ENCODE peak calls at places on chromosomes 4 and X, in nine cellular contexts. F is psoas muscle; W is right atrium auricular region; G is CD8-positive, alpha-beta T cell; U is breast epithelium; L is left ventricle myocardium inferior; B is lung; K is uterus; P is BE2C. X is an unnamed sample.

GRCh38 chrX:113986427-113986826 is 597.5 kb upstream of the HTR2C start:
- DNase-seq in F (no peak), W (no peak), G (no peak), U (no peak), L (no peak), B (no peak), K (no peak), P (no peak), X (no peak)

GRCh38 chr4:71683309-71683708 is 100.6 kb downstream of the GC start:
- DNase-seq in F (no peak), W (no peak), G (no peak), U (no peak), L (no peak), B (no peak), K (no peak), P (no peak), X (no peak)

GRCh38 chr4:75126058-75126457 is 193.1 kb downstream of the PARM1 start:
- DNase-seq in F (no peak), W (no peak), G (no peak), U (no peak), L (no peak), B (no peak), K (no peak), P (no peak), X (no peak)

GRCh38 chrX:137569470-137569891 is 3.6 kb downstream of the ZIC3 start:
- DNase-seq in F (no peak), W (no peak), G (no peak), U (no peak), L (no peak), B (no peak), K (no peak), P (no peak), X (no peak)

GRCh38 chr4:107835409-107835808 is 10.7 kb downstream of the SGMS2 start:
- DNase-seq in F (no peak), W (no peak), G (no peak), U (no peak), L (no peak), B (no peak), K (no peak), P (no peak), X (no peak)

GRCh38 chrX:64536740-64537139 is 141.5 kb upstream of the MTMR8 start:
- DNase-seq in F (no peak), W (no peak), G (no peak), U (no peak), L (no peak), B (no peak), K (no peak), P (no peak), X (no peak)

GRCh38 chrX:153304988-153305736 is 16.4 kb downstream of the PNMA6F start:
- DNase-seq in F (no peak), W (no peak), G (no peak), U (no peak), L (no peak), B (no peak), K (no peak), P (no peak), X (no peak)

GRCh38 chr4:162921178-162921785 is 245.4 kb downstream of the NAF1 start:
- DNase-seq in F (no peak), W (no peak), G (no peak), U (no peak), L (no peak), B (no peak), K (no peak), P (no peak), X (no peak)

GRCh38 chr4:158410272-158410671 is 111.4 kb upstream of the RXFP1 start:
- DNase-seq in F (no peak), W (no peak), G (no peak), U (no peak), L (no peak), B (no peak), K (no peak), P (no peak), X (no peak)

GRCh38 chr4:48777739-48778138 is 2.3 kb downstream of the FRYL start:
- DNase-seq in F (no peak), W (no peak), G (no peak), U (no peak), L (no peak), B (no peak), K (no peak), P (no peak), X (no peak)

GRCh38 chr4:48779095-48779997 is 733 bp downstream of the FRYL start:
- DNase-seq in F (peak; percentile 73), W (peak; percentile 63), G (peak; percentile 37), U (peak; percentile 62), L (peak; percentile 77), B (peak; percentile 64), K (peak; percentile 39), P (peak; percentile 74), X (peak; percentile 82)

GRCh38 chr4:48778431-48779094 is 1.5 kb downstream of the FRYL start:
- DNase-seq in F (no peak), W (no peak), G (no peak), U (no peak), L (no peak), B (no peak), K (no peak), P (no peak), X (no peak)

GRCh38 chr4:48772568-48772967 is 7.5 kb downstream of the FRYL start:
- DNase-seq in F (no peak), W (no peak), G (no peak), U (no peak), L (no peak), B (no peak), K (no peak), P (no peak), X (no peak)

DNA sequence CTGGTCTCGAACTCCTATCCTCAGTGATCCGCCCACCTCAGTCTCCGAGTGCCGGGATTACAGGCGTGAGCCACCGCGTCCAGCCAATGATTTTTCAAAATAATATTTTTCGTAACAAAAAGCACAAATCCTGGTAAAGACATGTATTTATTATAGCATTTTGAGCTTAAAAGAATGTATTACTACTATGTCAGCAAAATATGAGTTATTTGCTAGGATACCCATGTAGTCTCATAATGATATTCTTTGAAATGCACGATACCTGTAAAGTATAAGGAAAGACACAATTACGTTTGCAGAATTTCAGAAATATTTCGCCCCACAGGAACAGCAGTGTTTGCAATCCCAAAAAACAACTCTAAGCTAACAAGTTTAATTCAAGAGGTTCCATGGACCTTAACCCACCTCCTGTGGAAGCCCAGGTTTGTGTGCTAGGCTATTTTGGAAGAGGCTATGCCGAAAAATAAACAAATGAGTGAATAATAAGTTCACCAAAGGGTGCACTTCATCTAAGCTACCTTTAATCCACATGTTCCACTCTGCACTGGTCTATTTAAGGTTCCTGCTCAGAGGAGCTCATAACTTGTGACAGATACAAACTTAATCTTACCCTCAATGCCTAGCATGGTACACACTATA is 5.2 kb downstream of the FRYL start:
- DNase-seq in F (no peak), W (no peak), G (no peak), U (no peak), L (no peak), B (no peak), K (no peak), P (no peak), X (no peak)
- H3K4me1 ChIP-seq in F (peaks cover 62% of the 10 kb centered on the region), W (no peaks in the 10 kb centered on the region), G (peaks cover 57% of the 10 kb centered on the region), U (peaks cover 4% of the 10 kb centered on the region), L (peaks cover 99% of the 10 kb centered on the region), B (peaks cover 3% of the 10 kb centered on the region), K (no peaks in the 10 kb centered on the region), P (no peaks in the 10 kb centered on the region), X (peaks cover 20% of the 10 kb centered on the region)

DNA sequence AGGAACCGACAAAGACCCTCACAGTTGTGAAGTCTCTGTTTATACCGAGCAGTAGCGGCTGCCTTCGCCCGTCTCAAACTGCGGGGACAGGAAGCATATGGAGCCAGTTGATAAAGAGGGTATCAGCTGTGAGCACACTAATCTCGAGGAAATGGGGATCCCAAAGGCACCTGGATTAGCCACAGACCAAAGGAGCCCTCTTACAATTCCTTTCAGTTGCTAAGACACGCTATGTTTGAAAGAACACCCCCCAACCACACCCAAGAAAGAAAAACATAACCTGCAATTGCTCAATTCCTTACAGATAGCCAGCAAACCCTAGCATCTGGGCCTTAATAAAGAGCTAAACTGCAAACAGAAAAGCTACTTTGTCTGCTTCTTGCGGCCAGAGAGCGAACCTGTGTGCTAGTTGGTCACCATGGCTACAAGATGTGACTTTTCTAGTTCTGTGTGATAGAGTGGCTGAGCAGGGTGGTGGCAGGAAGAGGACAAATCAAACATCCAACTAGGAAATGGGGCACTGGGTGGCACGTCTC is 23.3 kb upstream of the CHRNA9 start:
- DNase-seq in F (no peak), W (no peak), G (no peak), U (no peak), L (no peak), B (no peak), K (no peak), P (no peak), X (no peak)
- H3K4me1 ChIP-seq in F (peaks cover 5% of the 10 kb centered on the region), W (no peaks in the 10 kb centered on the region), G (peaks cover 58% of the 10 kb centered on the region), U (no peaks in the 10 kb centered on the region), L (peaks cover 13% of the 10 kb centered on the region), B (peaks cover 4% of the 10 kb centered on the region), K (no peaks in the 10 kb centered on the region), P (peaks cover 4% of the 10 kb centered on the region), X (peaks cover 9% of the 10 kb centered on the region)

DNA sequence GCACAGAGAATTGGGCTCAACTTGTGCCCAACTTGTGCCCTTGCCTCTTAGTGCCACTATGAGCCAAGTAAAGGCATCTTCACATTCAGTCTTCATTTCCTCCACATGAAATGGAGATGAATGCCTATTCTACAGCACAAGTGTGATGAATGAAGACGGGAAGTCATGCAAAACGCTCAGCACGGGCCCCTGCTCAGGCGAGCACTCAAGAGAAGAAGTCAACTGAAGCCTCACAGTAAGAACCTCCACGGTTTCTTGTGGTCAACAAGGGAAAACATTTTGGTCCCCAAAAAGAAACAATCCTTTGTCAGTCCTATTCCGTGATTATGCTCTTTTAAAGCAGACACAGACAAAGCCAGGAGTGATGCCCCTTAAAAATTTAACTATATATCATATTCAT is 87.0 kb downstream of the IRF2 start:
- DNase-seq in F (no peak), W (no peak), G (no peak), U (no peak), L (no peak), B (no peak), K (no peak), P (no peak), X (no peak)
- H3K4me1 ChIP-seq in F (peaks cover 52% of the 10 kb centered on the region), W (no peaks in the 10 kb centered on the region), G (peaks cover 38% of the 10 kb centered on the region), U (peaks cover 8% of the 10 kb centered on the region), L (peaks cover 93% of the 10 kb centered on the region), B (peaks cover 14% of the 10 kb centered on the region), K (peaks cover 11% of the 10 kb centered on the region), P (peaks cover 11% of the 10 kb centered on the region), X (peaks cover 33% of the 10 kb centered on the region)

GRCh38 chr4:113639311-113639710 is 122.2 kb downstream of the CAMK2D start:
- DNase-seq in F (no peak), W (no peak), G (no peak), U (no peak), L (no peak), B (no peak), K (no peak), P (no peak), X (peak; percentile 39)

GRCh38 chr4:113644398-113644797 is 117.1 kb downstream of the CAMK2D start:
- DNase-seq in F (no peak), W (no peak), G (no peak), U (no peak), L (no peak), B (no peak), K (no peak), P (no peak), X (no peak)

GRCh38 chr4:113637823-113638691 is 123.5 kb downstream of the CAMK2D start:
- DNase-seq in F (no peak), W (no peak), G (no peak), U (no peak), L (no peak), B (no peak), K (no peak), P (no peak), X (no peak)

GRCh38 chr4:113643505-113643904 is 118.0 kb downstream of the CAMK2D start:
- DNase-seq in F (no peak), W (no peak), G (no peak), U (no peak), L (no peak), B (no peak), K (no peak), P (no peak), X (no peak)

GRCh38 chr4:113641025-113641431 is 120.5 kb downstream of the CAMK2D start:
- DNase-seq in F (no peak), W (no peak), G (no peak), U (no peak), L (no peak), B (no peak), K (no peak), P (no peak), X (no peak)
- H3K4me1 ChIP-seq in F (peaks cover 41% of the 10 kb centered on the region), W (no peaks in the 10 kb centered on the region), G (peaks cover 36% of the 10 kb centered on the region), U (peaks cover 4% of the 10 kb centered on the region), L (peaks cover 98% of the 10 kb centered on the region), B (peaks cover 8% of the 10 kb centered on the region), K (peaks cover 10% of the 10 kb centered on the region), P (peaks cover 9% of the 10 kb centered on the region), X (peaks cover 51% of the 10 kb centered on the region)

X was measured in mucosa of descending colon.